ENCODE peak calls at places on chromosomes 4 and X, in four cellular contexts. One of them, this sample, is unnamed.

GRCh38 chr4:122489061-122489460 is 32.5 kb upstream of the IL2 start:
- DNase-seq in CD14-positive monocyte: no peak
- DNase-seq in NCI-H1048: no peak
- DNase-seq in dorsolateral prefrontal cortex: no peak
- DNase-seq in this sample: no peak

GRCh38 chrX:85996555-85996954 is 50.8 kb downstream of the CHM start:
- DNase-seq in dorsolateral prefrontal cortex: no peak
- DNase-seq in NCI-H1048: no peak
- DNase-seq in CD14-positive monocyte: no peak
- DNase-seq in this sample: no peak

GRCh38 chr4:107490116-107490515 is 229.9 kb downstream of the PAPSS1 start:
- DNase-seq in CD14-positive monocyte: no peak
- DNase-seq in NCI-H1048: no peak
- DNase-seq in dorsolateral prefrontal cortex: no peak
- DNase-seq in this sample: no peak

GRCh38 chrX:2819345-2820130 is 9.2 kb upstream of the GYG2 start:
- DNase-seq in dorsolateral prefrontal cortex: no peak
- DNase-seq in NCI-H1048: no peak
- DNase-seq in CD14-positive monocyte: no peak
- DNase-seq in this sample: no peak

GRCh38 chr4:102869569-102870227 is 906 bp downstream of the CISD2 start:
- DNase-seq in dorsolateral prefrontal cortex: no peak
- DNase-seq in NCI-H1048: no peak
- DNase-seq in CD14-positive monocyte: no peak
- DNase-seq in this sample: no peak

GRCh38 chr4:29304595-29304994 is 1415.6 kb upstream of the PCDH7 start:
- DNase-seq in NCI-H1048: no peak
- DNase-seq in dorsolateral prefrontal cortex: no peak
- DNase-seq in CD14-positive monocyte: no peak
- DNase-seq in this sample: no peak

GRCh38 chr4:89294583-89295244 is 12.9 kb downstream of the GPRIN3 start:
- DNase-seq in dorsolateral prefrontal cortex: no peak
- DNase-seq in NCI-H1048: no peak
- DNase-seq in CD14-positive monocyte: no peak
- DNase-seq in this sample: no peak

GRCh38 chr4:7647932-7648812 is 213.4 kb upstream of the PSAPL1 start:
- DNase-seq in NCI-H1048: no peak
- DNase-seq in dorsolateral prefrontal cortex: no peak
- DNase-seq in CD14-positive monocyte: peak
- DNase-seq in this sample: no peak

GRCh38 chrX:47245156-47245555 is 12.3 kb downstream of the USP11 start:
- DNase-seq in dorsolateral prefrontal cortex: no peak
- DNase-seq in NCI-H1048: no peak
- DNase-seq in CD14-positive monocyte: no peak
- DNase-seq in this sample: no peak

GRCh38 chr4:106690487-106690886 is 321.9 kb upstream of the GIMD1 start:
- DNase-seq in CD14-positive monocyte: no peak
- DNase-seq in dorsolateral prefrontal cortex: no peak
- DNase-seq in NCI-H1048: no peak
- DNase-seq in this sample: no peak

GRCh38 chrX:137198040-137198439 is 164.2 kb upstream of the GPR101 start:
- DNase-seq in CD14-positive monocyte: no peak
- DNase-seq in dorsolateral prefrontal cortex: no peak
- DNase-seq in NCI-H1048: no peak
- DNase-seq in this sample: no peak

GRCh38 chr4:26288308-26288982 is 32.4 kb upstream of the RBPJ start:
- DNase-seq in NCI-H1048: no peak
- DNase-seq in dorsolateral prefrontal cortex: no peak
- DNase-seq in CD14-positive monocyte: peak
- DNase-seq in this sample: no peak

GRCh38 chrX:119427024-119427794 is 28.1 kb downstream of the SLC25A43 start:
- DNase-seq in CD14-positive monocyte: no peak
- DNase-seq in NCI-H1048: no peak
- DNase-seq in dorsolateral prefrontal cortex: no peak
- DNase-seq in this sample: no peak

GRCh38 chrX:148441387-148441786 is 59.0 kb upstream of the AFF2 start:
- DNase-seq in NCI-H1048: no peak
- DNase-seq in dorsolateral prefrontal cortex: no peak
- DNase-seq in CD14-positive monocyte: no peak
- DNase-seq in this sample: no peak

GRCh38 chr4:66465111-66465510 is 794.8 kb upstream of the EPHA5 start:
- DNase-seq in dorsolateral prefrontal cortex: no peak
- DNase-seq in NCI-H1048: no peak
- DNase-seq in CD14-positive monocyte: no peak
- DNase-seq in this sample: no peak

GRCh38 chr4:45475490-45475889 is 648.4 kb downstream of the GABRG1 start:
- DNase-seq in CD14-positive monocyte: no peak
- DNase-seq in NCI-H1048: no peak
- DNase-seq in dorsolateral prefrontal cortex: no peak
- DNase-seq in this sample: no peak

GRCh38 chr4:145938618-145939177 is at the start of gene ZNF827:
- DNase-seq in dorsolateral prefrontal cortex: peak
- DNase-seq in CD14-positive monocyte: peak
- DNase-seq in NCI-H1048: peak
- DNase-seq in this sample: peak

GRCh38 chrX:20968996-20969395 is 405.2 kb upstream of the CNKSR2 start:
- DNase-seq in NCI-H1048: no peak
- DNase-seq in dorsolateral prefrontal cortex: no peak
- DNase-seq in CD14-positive monocyte: no peak
- DNase-seq in this sample: no peak

GRCh38 chr4:91681544-91681943 is 622.2 kb upstream of the GRID2 start:
- DNase-seq in NCI-H1048: no peak
- DNase-seq in CD14-positive monocyte: no peak
- DNase-seq in dorsolateral prefrontal cortex: no peak
- DNase-seq in this sample: no peak

GRCh38 chr4:185144601-185145240 is 1.7 kb downstream of the SLC25A4 start:
- DNase-seq in dorsolateral prefrontal cortex: no peak
- DNase-seq in CD14-positive monocyte: no peak
- DNase-seq in NCI-H1048: no peak
- DNase-seq in this sample: no peak

GRCh38 chrX:109393859-109394258 is 88.0 kb downstream of the GUCY2F start:
- DNase-seq in NCI-H1048: no peak
- DNase-seq in CD14-positive monocyte: no peak
- DNase-seq in dorsolateral prefrontal cortex: no peak
- DNase-seq in this sample: no peak

GRCh38 chrX:56729152-56729557 is at the start of gene NBDY:
- DNase-seq in CD14-positive monocyte: no peak
- DNase-seq in dorsolateral prefrontal cortex: peak
- DNase-seq in NCI-H1048: no peak
- DNase-seq in this sample: peak

GRCh38 chrX:140767646-140768045 is 58.1 kb downstream of the LINC00632 start:
- DNase-seq in NCI-H1048: no peak
- DNase-seq in CD14-positive monocyte: no peak
- DNase-seq in dorsolateral prefrontal cortex: no peak
- DNase-seq in this sample: no peak

GRCh38 chrX:154096140-154097002 is 1.1 kb downstream of the MECP2 start:
- DNase-seq in CD14-positive monocyte: no peak
- DNase-seq in dorsolateral prefrontal cortex: no peak
- DNase-seq in NCI-H1048: no peak
- DNase-seq in this sample: no peak

GRCh38 chr4:2591189-2591588 is 54.7 kb downstream of the FAM193A start:
- DNase-seq in CD14-positive monocyte: no peak
- DNase-seq in dorsolateral prefrontal cortex: no peak
- DNase-seq in NCI-H1048: no peak
- DNase-seq in this sample: no peak

GRCh38 chrX:133923113-133923512 is 62.3 kb downstream of the GPC3 start:
- DNase-seq in NCI-H1048: no peak
- DNase-seq in CD14-positive monocyte: no peak
- DNase-seq in dorsolateral prefrontal cortex: no peak
- DNase-seq in this sample: no peak

GRCh38 chr4:30258949-30259348 is 461.2 kb upstream of the PCDH7 start:
- DNase-seq in dorsolateral prefrontal cortex: no peak
- DNase-seq in CD14-positive monocyte: no peak
- DNase-seq in NCI-H1048: no peak
- DNase-seq in this sample: no peak

GRCh38 chr4:38055566-38055965 is 95.4 kb downstream of the PTTG2 start:
- DNase-seq in CD14-positive monocyte: no peak
- DNase-seq in NCI-H1048: no peak
- DNase-seq in dorsolateral prefrontal cortex: no peak
- DNase-seq in this sample: no peak

This sample was measured in hippocampal formation.